ENCODE peak calls at places on chromosomes 5 and 9, in ten cellular contexts. One of them, this sample, is unnamed. For H3K36me3, the result is how much of the 10 kb centered on the place peaks cover.

GRCh38 chr5:139903805-139904565 is 108.4 kb downstream of the PSD2 start:
- DNase-seq in OCI-LY7: no peak
- DNase-seq in heart right ventricle: peak
- DNase-seq in neuronal stem cell: peak
- DNase-seq in tibial artery: peak
- DNase-seq in ascending aorta: peak
- DNase-seq in gastrocnemius medialis: no peak
- DNase-seq in stomach: no peak
- DNase-seq in prostate gland: peak
- DNase-seq in lung: no peak
- DNase-seq in this sample: no peak

GRCh38 chr9:20208951-20209350 is 413.3 kb downstream of the MLLT3 start:
- DNase-seq in OCI-LY7: no peak
- DNase-seq in heart right ventricle: no peak
- DNase-seq in neuronal stem cell: no peak
- DNase-seq in tibial artery: no peak
- DNase-seq in ascending aorta: no peak
- DNase-seq in gastrocnemius medialis: no peak
- DNase-seq in stomach: no peak
- DNase-seq in prostate gland: no peak
- DNase-seq in lung: no peak
- DNase-seq in this sample: no peak

GRCh38 chr5:146785065-146785464 is 93.5 kb downstream of the PPP2R2B start:
- DNase-seq in OCI-LY7: no peak
- DNase-seq in heart right ventricle: no peak
- DNase-seq in neuronal stem cell: no peak
- DNase-seq in tibial artery: no peak
- DNase-seq in ascending aorta: no peak
- DNase-seq in gastrocnemius medialis: no peak
- DNase-seq in stomach: no peak
- DNase-seq in prostate gland: no peak
- DNase-seq in lung: no peak
- DNase-seq in this sample: no peak

GRCh38 chr5:9858043-9858442 is 227.9 kb upstream of the TAS2R1 start:
- DNase-seq in OCI-LY7: no peak
- DNase-seq in heart right ventricle: no peak
- DNase-seq in neuronal stem cell: no peak
- DNase-seq in tibial artery: no peak
- DNase-seq in ascending aorta: no peak
- DNase-seq in gastrocnemius medialis: no peak
- DNase-seq in stomach: no peak
- DNase-seq in prostate gland: no peak
- DNase-seq in lung: no peak
- DNase-seq in this sample: no peak

GRCh38 chr9:72383978-72384709 is 19.1 kb upstream of the ZFAND5 start:
- DNase-seq in OCI-LY7: no peak
- DNase-seq in heart right ventricle: no peak
- DNase-seq in neuronal stem cell: no peak
- DNase-seq in tibial artery: no peak
- DNase-seq in ascending aorta: no peak
- DNase-seq in gastrocnemius medialis: no peak
- DNase-seq in stomach: no peak
- DNase-seq in prostate gland: no peak
- DNase-seq in lung: no peak
- DNase-seq in this sample: no peak

GRCh38 chr9:120331913-120332312 is 248.1 kb downstream of the CDK5RAP2 start:
- DNase-seq in OCI-LY7: no peak
- DNase-seq in heart right ventricle: no peak
- DNase-seq in neuronal stem cell: no peak
- DNase-seq in tibial artery: no peak
- DNase-seq in ascending aorta: no peak
- DNase-seq in gastrocnemius medialis: no peak
- DNase-seq in stomach: no peak
- DNase-seq in prostate gland: no peak
- DNase-seq in lung: no peak
- DNase-seq in this sample: no peak

GRCh38 chr5:93058309-93058708 is 522.7 kb downstream of the NR2F1-AS1 start:
- DNase-seq in OCI-LY7: no peak
- DNase-seq in heart right ventricle: no peak
- DNase-seq in neuronal stem cell: no peak
- DNase-seq in tibial artery: no peak
- DNase-seq in ascending aorta: no peak
- DNase-seq in gastrocnemius medialis: no peak
- DNase-seq in stomach: no peak
- DNase-seq in prostate gland: no peak
- DNase-seq in lung: no peak
- DNase-seq in this sample: no peak

GRCh38 chr5:98904786-98905185 is 24.0 kb downstream of the CHD1 start:
- DNase-seq in OCI-LY7: no peak
- DNase-seq in heart right ventricle: no peak
- DNase-seq in neuronal stem cell: no peak
- DNase-seq in tibial artery: no peak
- DNase-seq in ascending aorta: no peak
- DNase-seq in gastrocnemius medialis: no peak
- DNase-seq in stomach: no peak
- DNase-seq in prostate gland: no peak
- DNase-seq in lung: no peak
- DNase-seq in this sample: no peak

GRCh38 chr9:135348076-135348787 is 131.3 kb upstream of the PPP1R26 start:
- DNase-seq in OCI-LY7: no peak
- DNase-seq in heart right ventricle: no peak
- DNase-seq in neuronal stem cell: no peak
- DNase-seq in tibial artery: no peak
- DNase-seq in ascending aorta: no peak
- DNase-seq in gastrocnemius medialis: no peak
- DNase-seq in stomach: no peak
- DNase-seq in prostate gland: no peak
- DNase-seq in lung: no peak
- DNase-seq in this sample: no peak

GRCh38 chr5:96433066-96433447 is at the start of gene PCSK1:
- DNase-seq in OCI-LY7: no peak
- DNase-seq in heart right ventricle: no peak
- DNase-seq in neuronal stem cell: no peak
- DNase-seq in tibial artery: no peak
- DNase-seq in ascending aorta: no peak
- DNase-seq in gastrocnemius medialis: no peak
- DNase-seq in stomach: no peak
- DNase-seq in prostate gland: no peak
- DNase-seq in lung: no peak
- DNase-seq in this sample: no peak

GRCh38 chr9:135227641-135228251 is 140.3 kb downstream of the OLFM1 start:
- DNase-seq in OCI-LY7: no peak
- DNase-seq in heart right ventricle: peak
- DNase-seq in neuronal stem cell: no peak
- DNase-seq in tibial artery: no peak
- DNase-seq in ascending aorta: no peak
- DNase-seq in gastrocnemius medialis: no peak
- DNase-seq in stomach: no peak
- DNase-seq in prostate gland: no peak
- DNase-seq in lung: no peak
- DNase-seq in this sample: no peak

GRCh38 chr5:142543951-142544753 is 141.7 kb downstream of the FGF1 start:
- DNase-seq in OCI-LY7: no peak
- DNase-seq in heart right ventricle: no peak
- DNase-seq in neuronal stem cell: no peak
- DNase-seq in tibial artery: no peak
- DNase-seq in ascending aorta: no peak
- DNase-seq in gastrocnemius medialis: no peak
- DNase-seq in stomach: no peak
- DNase-seq in prostate gland: no peak
- DNase-seq in lung: no peak
- DNase-seq in this sample: no peak

GRCh38 chr9:123208626-123209174 is 59.7 kb downstream of the STRBP start:
- DNase-seq in OCI-LY7: no peak
- DNase-seq in heart right ventricle: no peak
- DNase-seq in neuronal stem cell: no peak
- DNase-seq in tibial artery: no peak
- DNase-seq in ascending aorta: no peak
- DNase-seq in gastrocnemius medialis: no peak
- DNase-seq in stomach: no peak
- DNase-seq in prostate gland: peak
- DNase-seq in lung: no peak
- DNase-seq in this sample: no peak

GRCh38 chr9:92592946-92593860 is 57.4 kb upstream of the ECM2 start:
- DNase-seq in OCI-LY7: no peak
- DNase-seq in heart right ventricle: no peak
- DNase-seq in neuronal stem cell: no peak
- DNase-seq in tibial artery: no peak
- DNase-seq in ascending aorta: no peak
- DNase-seq in gastrocnemius medialis: no peak
- DNase-seq in stomach: no peak
- DNase-seq in prostate gland: no peak
- DNase-seq in lung: no peak
- DNase-seq in this sample: no peak

GRCh38 chr9:7008411-7008810 is 250.6 kb downstream of the KDM4C start:
- DNase-seq in OCI-LY7: no peak
- DNase-seq in heart right ventricle: no peak
- DNase-seq in neuronal stem cell: no peak
- DNase-seq in tibial artery: peak
- DNase-seq in ascending aorta: no peak
- DNase-seq in gastrocnemius medialis: no peak
- DNase-seq in stomach: no peak
- DNase-seq in prostate gland: no peak
- DNase-seq in lung: no peak
- DNase-seq in this sample: no peak

GRCh38 chr9:7006417-7006816 is 248.6 kb downstream of the KDM4C start:
- DNase-seq in OCI-LY7: no peak
- DNase-seq in heart right ventricle: no peak
- DNase-seq in neuronal stem cell: no peak
- DNase-seq in tibial artery: no peak
- DNase-seq in ascending aorta: no peak
- DNase-seq in gastrocnemius medialis: no peak
- DNase-seq in stomach: no peak
- DNase-seq in prostate gland: no peak
- DNase-seq in lung: no peak
- DNase-seq in this sample: no peak

GRCh38 chr9:7009065-7009464 is 251.3 kb downstream of the KDM4C start:
- DNase-seq in OCI-LY7: no peak
- DNase-seq in heart right ventricle: no peak
- DNase-seq in neuronal stem cell: no peak
- DNase-seq in tibial artery: no peak
- DNase-seq in ascending aorta: no peak
- DNase-seq in gastrocnemius medialis: no peak
- DNase-seq in stomach: no peak
- DNase-seq in prostate gland: no peak
- DNase-seq in lung: no peak
- DNase-seq in this sample: no peak

GRCh38 chr9:7011395-7012067 is 253.8 kb downstream of the KDM4C start:
- DNase-seq in OCI-LY7: no peak
- DNase-seq in heart right ventricle: no peak
- DNase-seq in neuronal stem cell: no peak
- DNase-seq in tibial artery: no peak
- DNase-seq in ascending aorta: no peak
- DNase-seq in gastrocnemius medialis: no peak
- DNase-seq in stomach: no peak
- DNase-seq in prostate gland: no peak
- DNase-seq in lung: no peak
- DNase-seq in this sample: no peak
- H3K27ac ChIP-seq in OCI-LY7: no peak
- H3K27ac ChIP-seq in heart right ventricle: no peak
- H3K27ac ChIP-seq in neuronal stem cell: no peak
- H3K27ac ChIP-seq in tibial artery: no peak
- H3K27ac ChIP-seq in ascending aorta: no peak
- H3K27ac ChIP-seq in gastrocnemius medialis: no peak
- H3K27ac ChIP-seq in stomach: no peak
- H3K27ac ChIP-seq in prostate gland: no peak
- H3K27ac ChIP-seq in lung: no peak
- H3K27ac ChIP-seq in this sample: no peak

GRCh38 chr5:141490271-141490670 is 1.4 kb downstream of the PCDHGC5 start:
- DNase-seq in OCI-LY7: no peak
- DNase-seq in heart right ventricle: no peak
- DNase-seq in neuronal stem cell: no peak
- DNase-seq in tibial artery: no peak
- DNase-seq in ascending aorta: no peak
- DNase-seq in gastrocnemius medialis: no peak
- DNase-seq in stomach: no peak
- DNase-seq in prostate gland: no peak
- DNase-seq in lung: no peak
- DNase-seq in this sample: no peak

GRCh38 chr5:141489841-141490240 is 960 bp downstream of the PCDHGC5 start:
- DNase-seq in OCI-LY7: no peak
- DNase-seq in heart right ventricle: no peak
- DNase-seq in neuronal stem cell: no peak
- DNase-seq in tibial artery: no peak
- DNase-seq in ascending aorta: no peak
- DNase-seq in gastrocnemius medialis: no peak
- DNase-seq in stomach: no peak
- DNase-seq in prostate gland: no peak
- DNase-seq in lung: no peak
- DNase-seq in this sample: no peak

GRCh38 chr5:141490771-141491170 is 1.9 kb downstream of the PCDHGC5 start:
- DNase-seq in OCI-LY7: no peak
- DNase-seq in heart right ventricle: no peak
- DNase-seq in neuronal stem cell: no peak
- DNase-seq in tibial artery: no peak
- DNase-seq in ascending aorta: no peak
- DNase-seq in gastrocnemius medialis: no peak
- DNase-seq in stomach: no peak
- DNase-seq in prostate gland: no peak
- DNase-seq in lung: no peak
- DNase-seq in this sample: no peak

GRCh38 chr5:141492168-141492885 is 3.4 kb downstream of the PCDHGC5 start:
- DNase-seq in OCI-LY7: no peak
- DNase-seq in heart right ventricle: no peak
- DNase-seq in neuronal stem cell: no peak
- DNase-seq in tibial artery: no peak
- DNase-seq in ascending aorta: no peak
- DNase-seq in gastrocnemius medialis: no peak
- DNase-seq in stomach: no peak
- DNase-seq in prostate gland: no peak
- DNase-seq in lung: no peak
- DNase-seq in this sample: no peak

GRCh38 chr5:141491323-141492167 is 2.7 kb downstream of the PCDHGC5 start:
- DNase-seq in OCI-LY7: no peak
- DNase-seq in heart right ventricle: no peak
- DNase-seq in neuronal stem cell: no peak
- DNase-seq in tibial artery: no peak
- DNase-seq in ascending aorta: no peak
- DNase-seq in gastrocnemius medialis: no peak
- DNase-seq in stomach: no peak
- DNase-seq in prostate gland: no peak
- DNase-seq in lung: no peak
- DNase-seq in this sample: no peak
- H3K4me3 ChIP-seq in OCI-LY7: no peak
- H3K4me3 ChIP-seq in heart right ventricle: no peak
- H3K4me3 ChIP-seq in neuronal stem cell: no peak
- H3K4me3 ChIP-seq in tibial artery: no peak
- H3K4me3 ChIP-seq in ascending aorta: peak
- H3K4me3 ChIP-seq in gastrocnemius medialis: no peak
- H3K4me3 ChIP-seq in stomach: peak
- H3K4me3 ChIP-seq in prostate gland: no peak
- H3K4me3 ChIP-seq in lung: no peak
- H3K4me3 ChIP-seq in this sample: no peak

GRCh38 chr9:18771736-18772135 is 261.3 kb downstream of the SAXO1 start:
- DNase-seq in OCI-LY7: no peak
- DNase-seq in heart right ventricle: no peak
- DNase-seq in neuronal stem cell: no peak
- DNase-seq in tibial artery: no peak
- DNase-seq in ascending aorta: no peak
- DNase-seq in gastrocnemius medialis: no peak
- DNase-seq in stomach: no peak
- DNase-seq in prostate gland: no peak
- DNase-seq in lung: no peak
- DNase-seq in this sample: no peak
- H3K36me3 ChIP-seq in OCI-LY7: under half
- H3K36me3 ChIP-seq in heart right ventricle: under half
- H3K36me3 ChIP-seq in neuronal stem cell: under half
- H3K36me3 ChIP-seq in tibial artery: under half
- H3K36me3 ChIP-seq in ascending aorta: under half
- H3K36me3 ChIP-seq in gastrocnemius medialis: under half
- H3K36me3 ChIP-seq in stomach: under half
- H3K36me3 ChIP-seq in prostate gland: under half
- H3K36me3 ChIP-seq in lung: under half
- H3K36me3 ChIP-seq in this sample: under half

GRCh38 chr5:135705941-135706340 is 127.2 kb upstream of the CXCL14 start:
- DNase-seq in OCI-LY7: no peak
- DNase-seq in heart right ventricle: no peak
- DNase-seq in neuronal stem cell: no peak
- DNase-seq in tibial artery: no peak
- DNase-seq in ascending aorta: no peak
- DNase-seq in gastrocnemius medialis: no peak
- DNase-seq in stomach: peak
- DNase-seq in prostate gland: no peak
- DNase-seq in lung: no peak
- DNase-seq in this sample: no peak
- H3K27ac ChIP-seq in OCI-LY7: no peak
- H3K27ac ChIP-seq in heart right ventricle: no peak
- H3K27ac ChIP-seq in neuronal stem cell: no peak
- H3K27ac ChIP-seq in tibial artery: no peak
- H3K27ac ChIP-seq in ascending aorta: no peak
- H3K27ac ChIP-seq in gastrocnemius medialis: no peak
- H3K27ac ChIP-seq in stomach: peak
- H3K27ac ChIP-seq in prostate gland: no peak
- H3K27ac ChIP-seq in lung: no peak
- H3K27ac ChIP-seq in this sample: no peak

This sample was measured in right atrium auricular region.